ENCODE peak calls at places on chromosome 6, in nine cellular contexts. One of them, this sample, is unnamed.

GRCh38 chr6:117200067-117200466 is 65.3 kb upstream of the VGLL2 start:
- DNase-seq in SK-N-SH: no peak
- DNase-seq in transverse colon: no peak
- DNase-seq in tibial nerve: no peak
- DNase-seq in A549: no peak
- DNase-seq in ovary: no peak
- DNase-seq in K562: no peak
- DNase-seq in H1: no peak
- DNase-seq in sigmoid colon: no peak
- DNase-seq in this sample: no peak

GRCh38 chr6:139313784-139314545 is 22.2 kb upstream of the TXLNB start:
- DNase-seq in SK-N-SH: no peak
- DNase-seq in transverse colon: no peak
- DNase-seq in tibial nerve: no peak
- DNase-seq in A549: no peak
- DNase-seq in ovary: no peak
- DNase-seq in K562: no peak
- DNase-seq in H1: no peak
- DNase-seq in sigmoid colon: no peak
- DNase-seq in this sample: no peak

GRCh38 chr6:12479451-12479850 is 189.3 kb downstream of the EDN1 start:
- DNase-seq in SK-N-SH: no peak
- DNase-seq in transverse colon: no peak
- DNase-seq in tibial nerve: no peak
- DNase-seq in A549: no peak
- DNase-seq in ovary: no peak
- DNase-seq in K562: no peak
- DNase-seq in H1: no peak
- DNase-seq in sigmoid colon: no peak
- DNase-seq in this sample: no peak

GRCh38 chr6:82013561-82014275 is 233.8 kb downstream of the IBTK start:
- DNase-seq in SK-N-SH: no peak
- DNase-seq in transverse colon: no peak
- DNase-seq in tibial nerve: peak
- DNase-seq in A549: no peak
- DNase-seq in ovary: peak
- DNase-seq in K562: no peak
- DNase-seq in H1: no peak
- DNase-seq in sigmoid colon: no peak
- DNase-seq in this sample: no peak

GRCh38 chr6:159045826-159046225 is 1.0 kb upstream of the TAGAP start:
- DNase-seq in SK-N-SH: no peak
- DNase-seq in transverse colon: no peak
- DNase-seq in tibial nerve: no peak
- DNase-seq in A549: no peak
- DNase-seq in ovary: no peak
- DNase-seq in K562: no peak
- DNase-seq in H1: no peak
- DNase-seq in sigmoid colon: no peak
- DNase-seq in this sample: no peak

GRCh38 chr6:168451805-168452204 is 10.8 kb downstream of the SMOC2 start:
- DNase-seq in SK-N-SH: peak
- DNase-seq in transverse colon: no peak
- DNase-seq in tibial nerve: no peak
- DNase-seq in A549: no peak
- DNase-seq in ovary: no peak
- DNase-seq in K562: no peak
- DNase-seq in H1: peak
- DNase-seq in sigmoid colon: no peak
- DNase-seq in this sample: no peak

GRCh38 chr6:163897030-163897429 is 482.5 kb downstream of the QKI start:
- DNase-seq in SK-N-SH: no peak
- DNase-seq in transverse colon: no peak
- DNase-seq in tibial nerve: peak
- DNase-seq in A549: no peak
- DNase-seq in ovary: peak
- DNase-seq in K562: no peak
- DNase-seq in H1: no peak
- DNase-seq in sigmoid colon: no peak
- DNase-seq in this sample: no peak

GRCh38 chr6:44530910-44531234 is 143.4 kb downstream of the CDC5L start:
- DNase-seq in SK-N-SH: no peak
- DNase-seq in transverse colon: no peak
- DNase-seq in tibial nerve: no peak
- DNase-seq in A549: no peak
- DNase-seq in ovary: no peak
- DNase-seq in K562: no peak
- DNase-seq in H1: no peak
- DNase-seq in sigmoid colon: no peak
- DNase-seq in this sample: no peak

GRCh38 chr6:156557269-156557885 is 219.8 kb upstream of the ARID1B start:
- DNase-seq in SK-N-SH: no peak
- DNase-seq in transverse colon: no peak
- DNase-seq in tibial nerve: no peak
- DNase-seq in A549: no peak
- DNase-seq in ovary: no peak
- DNase-seq in K562: no peak
- DNase-seq in H1: no peak
- DNase-seq in sigmoid colon: no peak
- DNase-seq in this sample: no peak

GRCh38 chr6:87982134-87982533 is 65.5 kb upstream of the SPACA1 start:
- DNase-seq in SK-N-SH: no peak
- DNase-seq in transverse colon: no peak
- DNase-seq in tibial nerve: no peak
- DNase-seq in A549: no peak
- DNase-seq in ovary: no peak
- DNase-seq in K562: no peak
- DNase-seq in H1: no peak
- DNase-seq in sigmoid colon: no peak
- DNase-seq in this sample: no peak

GRCh38 chr6:42406296-42407280 is 45.1 kb downstream of the TRERF1 start:
- DNase-seq in SK-N-SH: no peak
- DNase-seq in transverse colon: no peak
- DNase-seq in tibial nerve: no peak
- DNase-seq in A549: no peak
- DNase-seq in ovary: no peak
- DNase-seq in K562: no peak
- DNase-seq in H1: no peak
- DNase-seq in sigmoid colon: no peak
- DNase-seq in this sample: no peak

GRCh38 chr6:139628220-139628619 is 253.8 kb upstream of the CITED2 start:
- DNase-seq in SK-N-SH: no peak
- DNase-seq in transverse colon: no peak
- DNase-seq in tibial nerve: no peak
- DNase-seq in A549: no peak
- DNase-seq in ovary: no peak
- DNase-seq in K562: no peak
- DNase-seq in H1: no peak
- DNase-seq in sigmoid colon: no peak
- DNase-seq in this sample: no peak

GRCh38 chr6:67175091-67175490 is 1460.0 kb upstream of the ADGRB3 start:
- DNase-seq in SK-N-SH: no peak
- DNase-seq in transverse colon: no peak
- DNase-seq in tibial nerve: no peak
- DNase-seq in A549: no peak
- DNase-seq in ovary: no peak
- DNase-seq in K562: no peak
- DNase-seq in H1: no peak
- DNase-seq in sigmoid colon: no peak
- DNase-seq in this sample: no peak

DNA sequence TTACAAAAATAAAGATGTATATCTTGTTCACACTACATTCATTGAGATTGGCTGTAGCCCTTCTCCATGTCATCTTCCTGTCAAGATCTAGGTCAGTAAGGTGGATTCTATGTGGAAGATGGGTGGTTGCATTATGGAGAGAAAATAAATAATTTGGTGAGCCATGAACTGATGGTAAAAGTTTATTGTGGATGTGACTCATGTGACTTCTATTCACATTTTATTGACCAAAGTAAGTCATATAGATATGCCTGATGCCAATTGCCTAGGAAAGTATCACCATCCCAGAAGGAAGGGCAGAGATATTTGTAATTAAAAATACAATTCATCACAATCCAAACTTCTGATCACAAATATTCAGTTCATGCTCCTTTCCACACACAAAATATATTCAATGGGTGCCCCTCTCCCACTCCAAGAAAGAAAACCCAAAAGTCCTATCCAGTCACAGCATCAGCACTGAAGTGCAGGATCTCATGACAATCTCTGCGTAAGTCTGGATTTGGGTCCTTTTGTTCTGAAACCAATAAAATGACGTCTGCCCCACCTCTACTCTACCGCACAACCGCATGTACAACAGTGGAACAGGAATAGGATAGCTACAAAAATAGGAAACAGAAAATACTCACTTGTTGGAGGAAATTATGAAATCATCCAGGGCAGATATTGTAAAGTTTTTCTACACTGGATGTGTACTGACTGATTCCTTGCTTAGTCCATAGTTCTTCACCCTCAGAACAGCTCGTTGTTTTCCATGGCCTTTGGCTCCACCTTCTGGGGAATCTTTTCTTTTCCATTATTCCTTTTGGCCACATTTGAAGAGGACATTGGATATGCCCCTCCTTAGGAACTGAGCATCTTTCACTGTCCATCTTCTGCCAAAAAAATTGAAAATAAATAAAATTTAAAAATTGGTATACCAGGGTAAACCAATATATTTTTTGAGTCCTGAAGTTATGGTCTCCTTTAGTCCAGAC is 16.1 kb upstream of the SLC17A3 start:
- DNase-seq in SK-N-SH: peak
- DNase-seq in transverse colon: peak
- DNase-seq in tibial nerve: peak
- DNase-seq in A549: no peak
- DNase-seq in ovary: peak
- DNase-seq in K562: peak
- DNase-seq in H1: no peak
- DNase-seq in sigmoid colon: no peak
- DNase-seq in this sample: no peak
- TF ChIP-seq EP300 in SK-N-SH: no peak
- TF ChIP-seq EP300 in transverse colon: no peak
- TF ChIP-seq EP300 in tibial nerve: no peak
- TF ChIP-seq EP300 in A549: no peak
- TF ChIP-seq EP300 in ovary: no peak
- TF ChIP-seq EP300 in K562: no peak
- TF ChIP-seq EP300 in H1: no peak
- TF ChIP-seq EP300 in sigmoid colon: no peak
- TF ChIP-seq EP300 in this sample: no peak

DNA sequence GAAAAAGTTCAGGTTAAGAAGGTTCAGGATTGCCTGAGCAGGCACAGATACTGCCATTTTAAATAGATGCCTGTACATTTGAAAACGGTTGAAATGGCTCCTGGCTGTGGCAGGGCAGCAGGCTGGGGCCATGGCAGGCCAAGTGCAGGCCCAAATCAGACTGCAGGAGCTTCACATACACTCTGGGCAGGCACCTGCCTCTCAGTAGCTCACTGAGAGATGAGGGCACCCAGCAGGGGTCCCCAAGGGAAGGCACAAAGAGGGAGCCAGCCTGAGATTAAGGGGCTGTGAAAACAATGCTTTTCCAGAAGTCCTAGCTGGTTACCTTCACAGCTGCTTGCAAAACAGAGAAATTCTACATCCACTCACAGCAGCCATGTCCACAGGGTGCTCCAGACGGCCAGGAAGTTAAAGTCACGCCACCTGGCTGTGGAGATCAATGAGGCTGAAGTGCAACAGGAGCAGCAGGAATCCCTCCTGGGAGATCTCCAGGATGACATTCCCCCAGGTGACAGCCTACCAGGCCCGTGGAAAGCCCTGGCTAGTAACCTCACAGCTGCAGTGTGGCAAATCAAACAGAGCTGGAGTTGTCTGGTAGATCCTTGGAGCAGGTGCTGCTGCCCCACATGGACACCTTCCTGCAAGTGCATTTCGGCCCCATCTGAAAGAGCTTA is 6.2 kb upstream of the RAET1E start:
- DNase-seq in SK-N-SH: no peak
- DNase-seq in transverse colon: no peak
- DNase-seq in tibial nerve: no peak
- DNase-seq in A549: no peak
- DNase-seq in ovary: no peak
- DNase-seq in K562: no peak
- DNase-seq in H1: no peak
- DNase-seq in sigmoid colon: no peak
- DNase-seq in this sample: peak
- TF ChIP-seq EP300 in SK-N-SH: no peak
- TF ChIP-seq EP300 in transverse colon: no peak
- TF ChIP-seq EP300 in tibial nerve: no peak
- TF ChIP-seq EP300 in A549: no peak
- TF ChIP-seq EP300 in ovary: no peak
- TF ChIP-seq EP300 in K562: no peak
- TF ChIP-seq EP300 in H1: no peak
- TF ChIP-seq EP300 in sigmoid colon: no peak
- TF ChIP-seq EP300 in this sample: no peak

GRCh38 chr6:125951323-125951722 is 5.2 kb upstream of the HINT3 start:
- DNase-seq in SK-N-SH: no peak
- DNase-seq in transverse colon: no peak
- DNase-seq in tibial nerve: no peak
- DNase-seq in A549: no peak
- DNase-seq in ovary: no peak
- DNase-seq in K562: no peak
- DNase-seq in H1: no peak
- DNase-seq in sigmoid colon: no peak
- DNase-seq in this sample: no peak

GRCh38 chr6:125948455-125948854 is 8.1 kb upstream of the HINT3 start:
- DNase-seq in SK-N-SH: no peak
- DNase-seq in transverse colon: no peak
- DNase-seq in tibial nerve: no peak
- DNase-seq in A549: no peak
- DNase-seq in ovary: no peak
- DNase-seq in K562: no peak
- DNase-seq in H1: no peak
- DNase-seq in sigmoid colon: no peak
- DNase-seq in this sample: no peak

GRCh38 chr6:125950293-125950692 is 6.3 kb upstream of the HINT3 start:
- DNase-seq in SK-N-SH: no peak
- DNase-seq in transverse colon: no peak
- DNase-seq in tibial nerve: no peak
- DNase-seq in A549: no peak
- DNase-seq in ovary: no peak
- DNase-seq in K562: peak
- DNase-seq in H1: no peak
- DNase-seq in sigmoid colon: no peak
- DNase-seq in this sample: no peak

GRCh38 chr6:125947581-125947980 is 9.0 kb upstream of the HINT3 start:
- DNase-seq in SK-N-SH: no peak
- DNase-seq in transverse colon: no peak
- DNase-seq in tibial nerve: no peak
- DNase-seq in A549: no peak
- DNase-seq in ovary: no peak
- DNase-seq in K562: no peak
- DNase-seq in H1: no peak
- DNase-seq in sigmoid colon: no peak
- DNase-seq in this sample: no peak

GRCh38 chr6:125949069-125949468 is 7.5 kb upstream of the HINT3 start:
- DNase-seq in SK-N-SH: no peak
- DNase-seq in transverse colon: no peak
- DNase-seq in tibial nerve: no peak
- DNase-seq in A549: no peak
- DNase-seq in ovary: no peak
- DNase-seq in K562: no peak
- DNase-seq in H1: no peak
- DNase-seq in sigmoid colon: no peak
- DNase-seq in this sample: no peak
- TF ChIP-seq EP300 in SK-N-SH: no peak
- TF ChIP-seq EP300 in transverse colon: no peak
- TF ChIP-seq EP300 in tibial nerve: no peak
- TF ChIP-seq EP300 in A549: no peak
- TF ChIP-seq EP300 in ovary: no peak
- TF ChIP-seq EP300 in K562: no peak
- TF ChIP-seq EP300 in H1: no peak
- TF ChIP-seq EP300 in sigmoid colon: no peak
- TF ChIP-seq EP300 in this sample: no peak

GRCh38 chr6:23269436-23269835 is 700.1 kb downstream of the HDGFL1 start:
- DNase-seq in SK-N-SH: no peak
- DNase-seq in transverse colon: no peak
- DNase-seq in tibial nerve: no peak
- DNase-seq in A549: no peak
- DNase-seq in ovary: no peak
- DNase-seq in K562: no peak
- DNase-seq in H1: no peak
- DNase-seq in sigmoid colon: no peak
- DNase-seq in this sample: no peak
- TF ChIP-seq EP300 in SK-N-SH: no peak
- TF ChIP-seq EP300 in transverse colon: no peak
- TF ChIP-seq EP300 in tibial nerve: no peak
- TF ChIP-seq EP300 in A549: no peak
- TF ChIP-seq EP300 in ovary: no peak
- TF ChIP-seq EP300 in K562: no peak
- TF ChIP-seq EP300 in H1: no peak
- TF ChIP-seq EP300 in sigmoid colon: no peak
- TF ChIP-seq EP300 in this sample: no peak